ENCODE peak calls at places on chromosome 21, in ten cellular contexts. B is transverse colon; W is upper lobe of right lung; U is foreskin keratinocyte; T is psoas muscle; G is CD4-positive, alpha-beta T cell; V is Panc1; C is body of pancreas; O is left ventricle myocardium inferior; H is Karpas-422. E is an unnamed sample.

GRCh38 chr21:38955495-38955894 is 149.8 kb downstream of the ETS2 start:
- DNase-seq in T (no peak), W (no peak), H (no peak), B (peak), C (no peak), G (no peak), O (peak), V (no peak), U (peak), E (no peak)

GRCh38 chr21:31798842-31799691 is 67.1 kb upstream of the SCAF4 start:
- DNase-seq in W (no peak), V (no peak), C (no peak), G (no peak), B (no peak), T (no peak), U (peak), O (no peak), H (no peak), E (no peak)

GRCh38 chr21:9767592-9768375 is 753.6 kb upstream of the TPTE start:
- DNase-seq in H (no peak), C (no peak), T (no peak), G (no peak), U (no peak), O (no peak), B (no peak), V (no peak), W (no peak), E (no peak)

GRCh38 chr21:19999369-20000272 is 998.6 kb upstream of the NCAM2 start:
- DNase-seq in H (no peak), T (no peak), V (no peak), G (no peak), U (no peak), W (no peak), B (no peak), C (no peak), O (no peak), E (no peak)

GRCh38 chr21:26385721-26386120 is 187.4 kb downstream of the CYYR1 start:
- DNase-seq in T (no peak), G (no peak), B (no peak), H (no peak), U (no peak), W (no peak), V (no peak), O (no peak), C (no peak), E (no peak)

GRCh38 chr21:26846036-26846931 is 1.1 kb upstream of the ADAMTS1 start:
- DNase-seq in U (no peak), B (peak), V (no peak), H (no peak), T (peak), G (no peak), W (peak), C (peak), O (peak), E (peak)

GRCh38 chr21:39535646-39536437 is 76.9 kb upstream of the B3GALT5 start:
- DNase-seq in V (no peak), G (no peak), B (no peak), H (no peak), T (no peak), C (no peak), W (no peak), O (no peak), U (no peak), E (no peak)

GRCh38 chr21:17461014-17461413 is 51.8 kb upstream of the CXADR start:
- DNase-seq in G (no peak), U (peak), B (no peak), V (no peak), W (no peak), C (peak), H (no peak), T (no peak), O (no peak), E (no peak)

GRCh38 chr21:33334191-33334590 is 9.4 kb downstream of the IFNAR1 start:
- DNase-seq in B (no peak), W (no peak), C (no peak), T (no peak), G (no peak), O (no peak), V (no peak), H (no peak), U (no peak), E (no peak)

GRCh38 chr21:40130476-40130875 is 263.2 kb downstream of the PCP4 start:
- DNase-seq in V (no peak), C (no peak), B (no peak), W (no peak), U (peak), O (no peak), H (no peak), G (no peak), T (no peak), E (no peak)

GRCh38 chr21:38277501-38278111 is 20.8 kb downstream of the KCNJ15 start:
- DNase-seq in C (peak), H (peak), U (peak), B (no peak), G (no peak), W (no peak), T (no peak), V (peak), O (no peak), E (no peak)

GRCh38 chr21:39660191-39660590 is 47.5 kb downstream of the B3GALT5 start:
- DNase-seq in H (no peak), G (no peak), W (no peak), C (peak), T (no peak), B (peak), U (no peak), O (peak), V (no peak), E (no peak)

GRCh38 chr21:28110074-28110473 is 882.6 kb downstream of the LTN1 start:
- DNase-seq in G (no peak), V (no peak), H (no peak), C (no peak), W (no peak), O (no peak), T (no peak), B (no peak), U (no peak), E (no peak)

GRCh38 chr21:36065497-36066036 is 4.3 kb upstream of the CBR1 start:
- DNase-seq in U (no peak), C (peak), V (no peak), W (no peak), G (no peak), O (no peak), B (no peak), T (no peak), H (no peak), E (no peak)

GRCh38 chr21:26119906-26120305 is 50.7 kb downstream of the APP start:
- DNase-seq in C (no peak), G (no peak), O (no peak), V (no peak), W (no peak), B (no peak), H (no peak), U (no peak), T (no peak), E (no peak)

GRCh38 chr21:33070921-33071877 is 1.3 kb downstream of the OLIG1 start:
- DNase-seq in C (no peak), W (no peak), T (no peak), O (no peak), H (no peak), V (no peak), U (peak), G (no peak), B (no peak), E (peak)

GRCh38 chr21:16624468-16625102 is 888.3 kb upstream of the CXADR start:
- DNase-seq in B (no peak), G (no peak), O (no peak), V (no peak), W (no peak), T (no peak), H (no peak), U (no peak), C (no peak), E (no peak)

GRCh38 chr21:26840912-26841311 is 4.3 kb downstream of the ADAMTS1 start:
- DNase-seq in O (peak), U (peak), G (no peak), W (no peak), H (no peak), B (no peak), T (peak), V (no peak), C (peak), E (peak)

GRCh38 chr21:21818898-21819297 is 820.7 kb downstream of the NCAM2 start:
- DNase-seq in C (no peak), O (no peak), B (no peak), W (no peak), T (no peak), V (no peak), U (no peak), G (no peak), H (no peak), E (no peak)

GRCh38 chr21:25733859-25734653 is 648 bp downstream of the ATP5PF start:
- DNase-seq in C (peak), U (no peak), B (no peak), O (no peak), V (peak), H (peak), W (peak), T (no peak), G (no peak), E (no peak)

GRCh38 chr21:39317134-39318090 is 4.0 kb upstream of the BRWD1 start:
- DNase-seq in U (no peak), T (no peak), V (no peak), W (no peak), H (peak), O (no peak), C (peak), G (no peak), B (no peak), E (peak)

GRCh38 chr21:39003982-39004775 is 179.1 kb downstream of the PSMG1 start:
- DNase-seq in O (no peak), W (no peak), T (no peak), U (no peak), H (no peak), C (peak), V (no peak), B (no peak), G (no peak), E (no peak)

GRCh38 chr21:33775100-33775828 is 133.0 kb downstream of the ITSN1 start:
- DNase-seq in H (no peak), O (no peak), G (no peak), U (no peak), W (no peak), C (no peak), B (no peak), V (no peak), T (no peak), E (no peak)

GRCh38 chr21:38269567-38269917 is 12.8 kb downstream of the KCNJ15 start:
- DNase-seq in O (no peak), U (no peak), C (no peak), T (no peak), B (no peak), G (no peak), W (no peak), H (no peak), V (no peak), E (no peak)

GRCh38 chr21:17554619-17555472 is 42.0 kb downstream of the CXADR start:
- DNase-seq in W (no peak), H (no peak), G (no peak), C (no peak), O (no peak), U (no peak), V (no peak), B (no peak), T (no peak), E (peak)

GRCh38 chr21:24658016-24658415 is 949.3 kb downstream of the MRPL39 start:
- DNase-seq in G (no peak), C (no peak), W (no peak), B (no peak), T (no peak), V (no peak), O (no peak), H (no peak), U (peak), E (no peak)

GRCh38 chr21:28142692-28143091 is 850.0 kb downstream of the LTN1 start:
- DNase-seq in B (no peak), H (peak), V (no peak), O (no peak), G (no peak), U (peak), T (no peak), W (no peak), C (peak), E (no peak)

GRCh38 chr21:38303300-38303699 is 46.5 kb downstream of the KCNJ15 start:
- DNase-seq in G (no peak), U (peak), B (no peak), T (peak), O (no peak), V (peak), W (no peak), C (no peak), H (no peak), E (no peak)

GRCh38 chr21:37208056-37208705 is 59.0 kb downstream of the VPS26C start:
- DNase-seq in U (no peak), G (no peak), H (peak), T (peak), C (peak), B (peak), W (peak), O (peak), V (no peak), E (peak)
- H3K27ac ChIP-seq in U (no peak), G (no peak), H (peak), T (peak), C (peak), B (no peak), W (peak), O (peak), V (no peak), E (peak)

GRCh38 chr21:34840693-34841092 is 171.9 kb downstream of the CLIC6 start:
- DNase-seq in O (no peak), H (no peak), W (no peak), G (no peak), T (no peak), V (no peak), U (no peak), B (no peak), C (no peak), E (no peak)

GRCh38 chr21:34843562-34843961 is 174.8 kb downstream of the CLIC6 start:
- DNase-seq in O (no peak), G (no peak), C (no peak), W (no peak), H (no peak), T (peak), B (no peak), V (no peak), U (no peak), E (no peak)

GRCh38 chr21:34839070-34839820 is 170.5 kb downstream of the CLIC6 start:
- DNase-seq in T (no peak), U (no peak), C (no peak), H (no peak), O (no peak), G (no peak), B (no peak), V (no peak), W (no peak), E (no peak)

GRCh38 chr21:34844033-34844923 is 175.5 kb downstream of the CLIC6 start:
- DNase-seq in W (no peak), T (peak), G (no peak), H (no peak), O (peak), V (no peak), C (peak), U (peak), B (peak), E (no peak)

DNA sequence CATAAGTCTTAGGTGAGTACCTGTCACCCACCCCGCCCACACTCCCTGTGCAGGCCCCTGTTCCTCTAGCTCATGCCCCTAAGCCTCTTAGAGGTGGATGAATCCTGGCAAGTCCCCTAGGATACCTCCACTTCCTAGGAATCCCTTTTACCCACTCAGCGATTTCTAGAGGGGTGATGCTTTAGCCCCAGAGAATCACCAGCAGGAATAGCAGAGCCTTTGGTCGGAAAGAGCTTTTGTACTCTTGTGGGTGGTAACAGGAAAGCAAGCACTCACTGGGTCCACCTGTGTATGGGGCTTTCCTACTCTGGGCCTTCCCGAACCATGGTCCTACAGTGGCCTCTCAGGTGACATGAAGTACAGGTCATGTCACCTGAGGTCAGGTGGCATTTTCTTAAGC is 172.4 kb downstream of the CLIC6 start:
- DNase-seq in T (no peak), H (no peak), O (no peak), U (no peak), B (no peak), C (no peak), W (no peak), G (no peak), V (no peak), E (no peak)
- H3K27ac ChIP-seq in T (no peak), H (no peak), O (no peak), U (no peak), B (no peak), C (no peak), W (no peak), G (no peak), V (no peak), E (no peak)

GRCh38 chr21:45477176-45478114 is 64.8 kb downstream of the SLC19A1 start:
- DNase-seq in H (no peak), G (no peak), B (no peak), U (no peak), V (no peak), T (peak), O (no peak), C (no peak), W (no peak), E (no peak)
- H3K27ac ChIP-seq in H (no peak), G (peak), B (peak), U (no peak), V (no peak), T (no peak), O (peak), C (no peak), W (peak), E (peak)

DNA sequence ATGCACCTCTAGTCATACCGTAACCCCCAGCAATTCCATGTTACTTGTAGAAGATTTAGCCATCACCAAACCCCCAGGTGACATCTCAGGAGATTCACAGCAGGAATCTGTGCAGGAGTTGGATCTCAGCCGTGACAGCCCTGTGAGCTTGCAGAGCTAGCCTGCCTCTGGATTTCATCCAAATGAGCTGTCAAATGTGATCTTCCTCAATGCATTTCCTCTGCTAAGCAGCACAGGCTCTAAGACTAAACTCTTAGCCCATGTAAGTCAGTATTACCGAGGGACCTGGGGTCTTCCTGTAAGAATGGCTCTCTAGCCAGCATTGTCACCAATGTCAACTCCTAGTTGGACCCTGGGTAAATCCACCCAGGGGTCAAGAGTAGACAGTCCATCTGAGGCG is 41.7 kb downstream of the UMODL1 start:
- DNase-seq in H (no peak), V (no peak), O (no peak), U (no peak), B (no peak), W (no peak), C (no peak), T (peak), G (no peak), E (no peak)
- H3K27ac ChIP-seq in H (no peak), V (no peak), O (no peak), U (no peak), B (no peak), W (no peak), C (no peak), T (no peak), G (no peak), E (no peak)

GRCh38 chr21:15121655-15122120 is 56.9 kb upstream of the NRIP1 start:
- DNase-seq in O (peak), H (no peak), C (peak), T (peak), W (no peak), G (no peak), V (no peak), U (no peak), B (no peak), E (peak)

GRCh38 chr21:15124731-15125130 is 59.9 kb upstream of the NRIP1 start:
- DNase-seq in B (no peak), H (no peak), U (peak), V (no peak), G (no peak), W (no peak), C (no peak), T (no peak), O (no peak), E (no peak)

GRCh38 chr21:15122241-15122640 is 57.4 kb upstream of the NRIP1 start:
- DNase-seq in C (peak), U (no peak), G (no peak), T (peak), H (no peak), B (no peak), W (no peak), V (peak), O (no peak), E (no peak)

GRCh38 chr21:15126948-15127347 is 62.1 kb upstream of the NRIP1 start:
- DNase-seq in H (no peak), G (no peak), C (no peak), V (no peak), U (no peak), B (no peak), W (no peak), O (no peak), T (no peak), E (no peak)

DNA sequence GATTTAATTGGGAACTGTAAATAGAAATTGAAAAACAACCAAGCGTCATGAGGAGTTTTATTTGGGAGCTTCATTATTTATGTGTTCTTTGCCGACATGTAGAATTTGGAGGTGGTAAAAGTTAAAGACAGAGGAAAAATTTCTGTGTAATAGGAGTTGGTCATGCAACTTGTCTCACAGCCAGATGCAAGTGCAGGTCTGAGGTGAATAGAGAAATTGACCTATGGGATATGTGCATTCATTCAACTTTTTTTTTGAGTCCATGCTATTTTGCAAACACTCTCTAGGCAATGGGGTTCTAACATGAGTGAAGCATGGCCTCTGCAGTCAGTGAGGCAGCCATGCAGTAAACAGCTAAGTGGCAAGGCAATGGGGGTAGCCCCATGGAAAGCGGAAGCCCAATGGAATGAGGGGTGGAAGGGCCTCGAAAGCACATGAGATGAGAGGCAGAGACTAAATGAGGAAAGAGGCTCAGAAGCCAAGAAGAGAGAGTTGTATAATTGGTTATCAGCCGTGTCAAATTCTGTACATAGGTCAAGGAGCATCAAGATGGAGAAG is 56.4 kb upstream of the NRIP1 start:
- DNase-seq in B (no peak), H (no peak), G (no peak), C (no peak), T (no peak), U (no peak), O (no peak), V (no peak), W (no peak), E (no peak)
- H3K27ac ChIP-seq in B (peak), H (no peak), G (no peak), C (peak), T (peak), U (no peak), O (peak), V (no peak), W (no peak), E (peak)

DNA sequence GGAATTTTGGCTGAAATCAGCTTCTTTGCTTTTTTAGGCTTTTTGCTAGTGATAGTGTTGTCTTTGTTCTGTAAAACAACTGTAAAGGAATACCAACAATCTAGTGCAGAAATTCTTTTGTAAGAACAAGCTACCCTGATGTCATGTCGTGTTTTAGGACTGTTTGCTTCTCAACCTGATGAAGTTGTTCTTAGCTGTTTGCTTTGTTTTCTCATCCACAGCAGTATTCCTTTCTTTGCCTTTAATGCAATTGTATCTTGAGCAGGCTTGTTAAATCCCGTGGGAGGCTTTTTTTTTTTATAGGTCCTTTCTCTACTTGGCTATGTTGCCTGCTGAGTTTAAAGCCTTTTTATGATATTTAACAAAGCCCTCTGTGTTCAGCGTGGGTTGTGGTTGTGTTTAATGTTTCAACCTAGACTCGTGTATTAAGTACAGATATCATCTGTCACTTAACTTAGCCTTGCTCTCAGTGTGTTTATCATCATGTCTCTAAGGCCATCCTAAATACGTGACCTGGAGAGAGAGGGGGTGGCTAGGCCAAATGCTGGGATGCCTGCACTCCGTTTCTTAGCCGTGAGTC is 31.6 kb downstream of the ADARB1 start:
- DNase-seq in H (no peak), V (no peak), T (no peak), W (no peak), G (no peak), O (no peak), B (no peak), C (no peak), U (no peak), E (no peak)
- H3K27ac ChIP-seq in H (no peak), V (no peak), T (peak), W (no peak), G (no peak), O (peak), B (peak), C (no peak), U (no peak), E (no peak)

E was measured in substantia nigra.